ENCODE peak calls at places on chromosomes 2 and 18, in six cellular contexts. One of them, this sample, is unnamed.

GRCh38 chr2:205435970-205436369 is 246.3 kb upstream of the NRP2 start:
- DNase-seq in EL: peak
- DNase-seq in Calu3: no peak
- DNase-seq in fibroblast of pulmonary artery: peak
- DNase-seq in M059J: peak
- DNase-seq in HFFc6: peak
- DNase-seq in this sample: peak

GRCh38 chr2:88950010-88950409 is 258.5 kb downstream of the RPIA start:
- DNase-seq in Calu3: no peak
- DNase-seq in M059J: peak
- DNase-seq in fibroblast of pulmonary artery: peak
- DNase-seq in HFFc6: no peak
- DNase-seq in EL: peak
- DNase-seq in this sample: no peak

GRCh38 chr18:11178951-11179549 is 29.7 kb upstream of the PIEZO2 start:
- DNase-seq in Calu3: no peak
- DNase-seq in HFFc6: no peak
- DNase-seq in M059J: peak
- DNase-seq in EL: peak
- DNase-seq in fibroblast of pulmonary artery: peak
- DNase-seq in this sample: no peak

GRCh38 chr2:232385660-232386489 is 7.3 kb downstream of the ALPP start:
- DNase-seq in fibroblast of pulmonary artery: peak
- DNase-seq in M059J: peak
- DNase-seq in Calu3: peak
- DNase-seq in EL: peak
- DNase-seq in HFFc6: peak
- DNase-seq in this sample: peak

GRCh38 chr2:240520974-240521350 is 36.8 kb downstream of the ANKMY1 start:
- DNase-seq in fibroblast of pulmonary artery: no peak
- DNase-seq in Calu3: no peak
- DNase-seq in HFFc6: no peak
- DNase-seq in EL: no peak
- DNase-seq in M059J: no peak
- DNase-seq in this sample: no peak

GRCh38 chr2:71730785-71731383 is 277.5 kb downstream of the DYSF start:
- DNase-seq in Calu3: no peak
- DNase-seq in EL: no peak
- DNase-seq in M059J: no peak
- DNase-seq in HFFc6: no peak
- DNase-seq in fibroblast of pulmonary artery: no peak
- DNase-seq in this sample: no peak

GRCh38 chr2:102788880-102789250 is 27.0 kb downstream of the TMEM182 start:
- DNase-seq in M059J: no peak
- DNase-seq in EL: no peak
- DNase-seq in fibroblast of pulmonary artery: no peak
- DNase-seq in HFFc6: no peak
- DNase-seq in Calu3: no peak
- DNase-seq in this sample: no peak

GRCh38 chr2:225334524-225334923 is 65.0 kb upstream of the NYAP2 start:
- DNase-seq in fibroblast of pulmonary artery: no peak
- DNase-seq in EL: no peak
- DNase-seq in HFFc6: no peak
- DNase-seq in Calu3: no peak
- DNase-seq in M059J: no peak
- DNase-seq in this sample: no peak

GRCh38 chr2:177265834-177266817 is 1.6 kb upstream of the NFE2L2 start:
- DNase-seq in EL: peak
- DNase-seq in Calu3: no peak
- DNase-seq in HFFc6: peak
- DNase-seq in fibroblast of pulmonary artery: peak
- DNase-seq in M059J: no peak
- DNase-seq in this sample: peak

GRCh38 chr2:173401716-173402326 is 47.1 kb downstream of the CDCA7 start:
- DNase-seq in M059J: peak
- DNase-seq in EL: peak
- DNase-seq in fibroblast of pulmonary artery: no peak
- DNase-seq in Calu3: no peak
- DNase-seq in HFFc6: no peak
- DNase-seq in this sample: peak

GRCh38 chr2:59184281-59185020 is 943.3 kb upstream of the FANCL start:
- DNase-seq in Calu3: no peak
- DNase-seq in M059J: no peak
- DNase-seq in HFFc6: no peak
- DNase-seq in fibroblast of pulmonary artery: no peak
- DNase-seq in EL: no peak
- DNase-seq in this sample: no peak

GRCh38 chr2:28034696-28035095 is 144.2 kb downstream of the BABAM2 start:
- DNase-seq in HFFc6: no peak
- DNase-seq in M059J: no peak
- DNase-seq in Calu3: no peak
- DNase-seq in fibroblast of pulmonary artery: no peak
- DNase-seq in EL: no peak
- DNase-seq in this sample: no peak

GRCh38 chr2:53104263-53104662 is 663.3 kb upstream of the CHAC2 start:
- DNase-seq in M059J: peak
- DNase-seq in Calu3: peak
- DNase-seq in EL: peak
- DNase-seq in fibroblast of pulmonary artery: peak
- DNase-seq in HFFc6: peak
- DNase-seq in this sample: peak

GRCh38 chr2:156219491-156220100 is 112.9 kb downstream of the NR4A2 start:
- DNase-seq in fibroblast of pulmonary artery: no peak
- DNase-seq in M059J: no peak
- DNase-seq in Calu3: no peak
- DNase-seq in HFFc6: no peak
- DNase-seq in EL: no peak
- DNase-seq in this sample: no peak

GRCh38 chr2:111685342-111685741 is 198.7 kb downstream of the ANAPC1 start:
- DNase-seq in HFFc6: no peak
- DNase-seq in fibroblast of pulmonary artery: no peak
- DNase-seq in EL: no peak
- DNase-seq in M059J: no peak
- DNase-seq in Calu3: no peak
- DNase-seq in this sample: no peak

This sample was measured in IMR-90.